ENCODE peak calls at places on chromosome 6, in four cellular contexts. I, X, Y and K are unnamed samples.
A peak's percentile ranks its signal among the peaks of the same experiment; 100 is the strongest.

GRCh38 chr6:14141531-14141930 is 24.0 kb downstream of the CD83 start:
- DNase-seq in I (no peak), X (no peak), Y (no peak), K (no peak)

GRCh38 chr6:28922841-28923317 is 906 bp downstream of the TRIM27 start:
- DNase-seq in I (peak; percentile 38), X (peak; percentile 27), Y (peak; percentile 59), K (peak; percentile 29)

GRCh38 chr6:160042788-160043301 is 74.0 kb downstream of the IGF2R start:
- DNase-seq in I (peak; percentile 77), X (no peak), Y (no peak), K (no peak)

GRCh38 chr6:163793584-163793983 is 379.1 kb downstream of the QKI start:
- DNase-seq in I (peak; percentile 95), X (no peak), Y (no peak), K (no peak)

GRCh38 chr6:166710084-166710483 is 83.0 kb upstream of the RPS6KA2 start:
- DNase-seq in I (no peak), X (no peak), Y (no peak), K (no peak)

GRCh38 chr6:85362652-85363310 is 87.1 kb upstream of the NT5E start:
- DNase-seq in I (peak; percentile 25), X (no peak), Y (no peak), K (no peak)

GRCh38 chr6:436308-437041 is 44.9 kb downstream of the IRF4 start:
- DNase-seq in I (peak; percentile 44), X (no peak), Y (no peak), K (no peak)

GRCh38 chr6:71419217-71419953 is 130.8 kb downstream of the OGFRL1 start:
- DNase-seq in I (peak; percentile 27), X (no peak), Y (peak; percentile 58), K (no peak)

GRCh38 chr6:32202186-32202585 is 9.7 kb upstream of the GPSM3 start:
- DNase-seq in I (no peak), X (no peak), Y (no peak), K (no peak)

GRCh38 chr6:30722280-30723112 is 2.3 kb downstream of the TUBB start:
- DNase-seq in I (peak; percentile 78), X (peak; percentile 70), Y (peak; percentile 93), K (peak; percentile 88)

GRCh38 chr6:165571721-165572132 is 91.3 kb downstream of the PDE10A start:
- DNase-seq in I (peak; percentile 89), X (no peak), Y (no peak), K (no peak)

GRCh38 chr6:120198033-120198432 is 848.5 kb upstream of the MAN1A1 start:
- DNase-seq in I (no peak), X (no peak), Y (peak; percentile 48), K (no peak)

GRCh38 chr6:15479761-15480160 is 183.1 kb downstream of the DTNBP1 start:
- DNase-seq in I (peak; percentile 79), X (no peak), Y (no peak), K (no peak)

GRCh38 chr6:131281471-131282270 is 146.4 kb downstream of the AKAP7 start:
- DNase-seq in I (no peak), X (no peak), Y (peak; percentile 64), K (peak; percentile 25)

GRCh38 chr6:3808759-3809514 is 40.2 kb upstream of the FAM50B start:
- DNase-seq in I (peak; percentile 99), X (no peak), Y (peak; percentile 63), K (no peak)

GRCh38 chr6:13319891-13320564 is 8.3 kb downstream of the TBC1D7 start:
- DNase-seq in I (no peak), X (no peak), Y (no peak), K (no peak)

GRCh38 chr6:108156938-108157233 is 8.9 kb upstream of the NR2E1 start:
- DNase-seq in I (no peak), X (no peak), Y (no peak), K (no peak)

GRCh38 chr6:139080255-139080920 is 51.8 kb downstream of the ABRACL start:
- DNase-seq in I (peak; percentile 56), X (no peak), Y (no peak), K (no peak)

GRCh38 chr6:157099912-157100593 is 223.3 kb downstream of the TMEM242 start:
- DNase-seq in I (no peak), X (no peak), Y (no peak), K (peak; percentile 55)